ENCODE peak calls at places on chromosomes 3 and 15, in four cellular contexts. One of them, this sample, is unnamed.

GRCh38 chr3:107241217-107241616 is 136.0 kb upstream of the CCDC54 start:
- DNase-seq in heart right ventricle: peak; percentile 47
- DNase-seq in foreskin fibroblast: peak; percentile 36
- DNase-seq in IMR-90: no peak
- DNase-seq in this sample: peak; percentile 8

GRCh38 chr3:55885721-55886120 is 398.6 kb upstream of the WNT5A start:
- DNase-seq in foreskin fibroblast: peak; percentile 66
- DNase-seq in IMR-90: peak; percentile 82
- DNase-seq in heart right ventricle: no peak
- DNase-seq in this sample: peak; percentile 46

GRCh38 chr3:16516695-16517481 is 3.4 kb upstream of the RFTN1 start:
- DNase-seq in IMR-90: peak; percentile 74
- DNase-seq in foreskin fibroblast: peak; percentile 85
- DNase-seq in heart right ventricle: peak; percentile 55
- DNase-seq in this sample: peak; percentile 74

GRCh38 chr3:119206611-119207511 is 33.5 kb downstream of the UPK1B start:
- DNase-seq in foreskin fibroblast: no peak
- DNase-seq in heart right ventricle: no peak
- DNase-seq in IMR-90: no peak
- DNase-seq in this sample: no peak

GRCh38 chr3:118785415-118785814 is 249.2 kb downstream of the IGSF11 start:
- DNase-seq in IMR-90: no peak
- DNase-seq in heart right ventricle: no peak
- DNase-seq in foreskin fibroblast: no peak
- DNase-seq in this sample: no peak

GRCh38 chr15:75835990-75836952 is 7.0 kb upstream of the UBE2Q2 start:
- DNase-seq in heart right ventricle: no peak
- DNase-seq in foreskin fibroblast: no peak
- DNase-seq in IMR-90: no peak
- DNase-seq in this sample: no peak

GRCh38 chr3:111531446-111531845 is 10.6 kb upstream of the CD96 start:
- DNase-seq in heart right ventricle: no peak
- DNase-seq in foreskin fibroblast: peak; percentile 45
- DNase-seq in IMR-90: peak; percentile 73
- DNase-seq in this sample: peak; percentile 34

GRCh38 chr3:57877116-57877515 is 121.0 kb downstream of the SLMAP start:
- DNase-seq in heart right ventricle: no peak
- DNase-seq in foreskin fibroblast: peak; percentile 32
- DNase-seq in IMR-90: peak; percentile 89
- DNase-seq in this sample: no peak

GRCh38 chr3:54079729-54080128 is 42.6 kb upstream of the CACNA2D3 start:
- DNase-seq in IMR-90: no peak
- DNase-seq in foreskin fibroblast: no peak
- DNase-seq in heart right ventricle: no peak
- DNase-seq in this sample: no peak

GRCh38 chr3:127013196-127013595 is 30.3 kb downstream of the PLXNA1 start:
- DNase-seq in IMR-90: no peak
- DNase-seq in heart right ventricle: no peak
- DNase-seq in foreskin fibroblast: no peak
- DNase-seq in this sample: no peak

GRCh38 chr3:186854146-186854545 is 11.6 kb downstream of the ADIPOQ start:
- DNase-seq in heart right ventricle: no peak
- DNase-seq in foreskin fibroblast: no peak
- DNase-seq in IMR-90: no peak
- DNase-seq in this sample: no peak

GRCh38 chr15:73127302-73127936 is 75.2 kb downstream of the NEO1 start:
- DNase-seq in IMR-90: peak; percentile 30
- DNase-seq in heart right ventricle: peak; percentile 5
- DNase-seq in foreskin fibroblast: peak; percentile 48
- DNase-seq in this sample: peak; percentile 24

GRCh38 chr3:142596726-142597088 is 514 bp downstream of the PLS1 start:
- DNase-seq in heart right ventricle: no peak
- DNase-seq in IMR-90: no peak
- DNase-seq in foreskin fibroblast: no peak
- DNase-seq in this sample: no peak

GRCh38 chr3:128489860-128490649 is 2.9 kb downstream of the GATA2 start:
- DNase-seq in IMR-90: no peak
- DNase-seq in heart right ventricle: no peak
- DNase-seq in foreskin fibroblast: peak; percentile 62
- DNase-seq in this sample: no peak

GRCh38 chr15:42151012-42151615 is 5.3 kb downstream of the PLA2G4F start:
- DNase-seq in foreskin fibroblast: no peak
- DNase-seq in heart right ventricle: no peak
- DNase-seq in IMR-90: no peak
- DNase-seq in this sample: no peak

DNA sequence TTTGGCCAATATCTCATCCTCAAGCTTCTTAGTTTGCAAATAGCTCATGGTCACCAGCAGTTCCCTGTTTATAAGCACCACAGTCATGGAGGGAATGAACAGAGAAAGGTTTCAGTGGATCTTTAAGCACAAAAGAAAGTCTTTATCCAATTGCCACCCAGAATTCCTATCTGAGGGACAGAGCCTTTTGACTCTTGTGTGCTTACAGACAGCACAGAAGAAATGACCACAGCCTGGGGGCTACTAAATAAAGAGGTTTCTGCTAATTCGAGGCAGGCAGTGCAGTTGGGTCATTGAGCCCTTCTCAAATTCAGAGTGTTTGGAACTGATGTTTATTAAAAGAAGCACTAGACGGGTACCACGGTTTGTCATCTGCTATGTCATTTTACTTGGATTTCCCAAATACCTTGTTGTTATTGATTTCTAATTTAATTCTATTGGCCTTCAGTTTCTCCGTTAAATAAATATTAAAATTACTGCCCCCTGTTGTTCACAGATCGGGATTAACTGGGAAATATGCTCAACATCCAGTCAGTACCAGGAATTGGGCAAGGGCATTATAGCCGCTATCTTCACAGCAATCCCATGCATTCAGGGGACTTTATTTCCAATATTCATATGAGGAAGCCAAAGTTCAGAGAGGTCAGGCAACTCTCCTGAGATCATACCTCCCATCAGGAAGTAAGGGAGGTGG is 3.6 kb downstream of the PRICKLE2 start:
- DNase-seq in heart right ventricle: no peak
- DNase-seq in foreskin fibroblast: no peak
- DNase-seq in IMR-90: no peak
- DNase-seq in this sample: no peak
- TF ChIP-seq CTCF in heart right ventricle: no peak
- TF ChIP-seq CTCF in foreskin fibroblast: no peak
- TF ChIP-seq CTCF in IMR-90: peak; percentile 15
- TF ChIP-seq CTCF in this sample: no peak

GRCh38 chr15:34588046-34588674 is 4.7 kb upstream of the GOLGA8B start:
- DNase-seq in IMR-90: peak; percentile 80
- DNase-seq in foreskin fibroblast: peak; percentile 88
- DNase-seq in heart right ventricle: peak; percentile 47
- DNase-seq in this sample: peak; percentile 85
- H3K4me3 ChIP-seq in IMR-90: peak overlapping the region; percentile 32
- H3K4me3 ChIP-seq in foreskin fibroblast: peak overlapping the region; percentile 44
- H3K4me3 ChIP-seq in heart right ventricle: peak overlapping the region; percentile 4
- H3K4me3 ChIP-seq in this sample: peak overlapping the region; percentile 50

GRCh38 chr3:192629429-192629828 is 97.9 kb downstream of the FGF12 start:
- DNase-seq in heart right ventricle: no peak
- DNase-seq in foreskin fibroblast: no peak
- DNase-seq in IMR-90: no peak
- DNase-seq in this sample: no peak
- TF ChIP-seq CTCF in heart right ventricle: no peak
- TF ChIP-seq CTCF in foreskin fibroblast: no peak
- TF ChIP-seq CTCF in IMR-90: no peak
- TF ChIP-seq CTCF in this sample: no peak

GRCh38 chr15:40040770-40041169 is 1.8 kb upstream of the SRP14 start:
- DNase-seq in heart right ventricle: no peak
- DNase-seq in IMR-90: no peak
- DNase-seq in foreskin fibroblast: no peak
- DNase-seq in this sample: no peak

GRCh38 chr15:40038654-40039543 is at the start of gene SRP14:
- DNase-seq in foreskin fibroblast: peak; percentile 96
- DNase-seq in heart right ventricle: peak; percentile 96
- DNase-seq in IMR-90: peak; percentile 91
- DNase-seq in this sample: peak; percentile 91

GRCh38 chr15:40038267-40038653 is 721 bp downstream of the SRP14 start:
- DNase-seq in heart right ventricle: no peak
- DNase-seq in IMR-90: peak; percentile 56
- DNase-seq in foreskin fibroblast: peak; percentile 50
- DNase-seq in this sample: peak; percentile 24

GRCh38 chr15:40042791-40043320 is 3.9 kb upstream of the SRP14 start:
- DNase-seq in heart right ventricle: no peak
- DNase-seq in IMR-90: no peak
- DNase-seq in foreskin fibroblast: no peak
- DNase-seq in this sample: no peak

GRCh38 chr15:40040293-40040635 is 1.3 kb upstream of the SRP14 start:
- DNase-seq in IMR-90: no peak
- DNase-seq in foreskin fibroblast: no peak
- DNase-seq in heart right ventricle: no peak
- DNase-seq in this sample: no peak
- H3K4me3 ChIP-seq in IMR-90: no peak overlapping the region
- H3K4me3 ChIP-seq in foreskin fibroblast: peak overlapping the region; percentile 32
- H3K4me3 ChIP-seq in heart right ventricle: peak overlapping the region; percentile 65
- H3K4me3 ChIP-seq in this sample: no peak overlapping the region

DNA sequence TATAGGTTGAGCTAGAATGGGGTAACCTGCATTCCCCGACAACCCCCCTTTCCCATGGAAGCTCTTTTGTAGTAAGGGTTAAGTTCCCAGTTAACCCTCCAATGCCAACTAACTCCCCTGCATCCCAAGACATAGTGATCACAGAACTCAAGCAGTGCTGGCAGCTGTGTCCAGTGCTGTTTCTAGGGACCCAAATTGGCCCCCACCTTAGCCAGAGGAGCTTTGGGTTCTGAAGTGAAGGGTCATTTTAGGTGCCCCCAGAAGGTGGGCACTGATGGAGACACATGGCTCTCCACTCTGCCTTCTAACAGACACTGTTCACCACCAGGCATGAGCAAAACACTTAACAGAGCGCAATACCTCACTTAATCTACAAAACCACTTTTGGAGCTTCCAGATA is 7.1 kb downstream of the FBXL22 start:
- DNase-seq in IMR-90: no peak
- DNase-seq in heart right ventricle: no peak
- DNase-seq in foreskin fibroblast: no peak
- DNase-seq in this sample: no peak
- TF ChIP-seq CTCF in IMR-90: no peak
- TF ChIP-seq CTCF in heart right ventricle: no peak
- TF ChIP-seq CTCF in foreskin fibroblast: no peak
- TF ChIP-seq CTCF in this sample: no peak

GRCh38 chr3:122184591-122184929 is 1.1 kb downstream of the CASR start:
- DNase-seq in foreskin fibroblast: no peak
- DNase-seq in IMR-90: no peak
- DNase-seq in heart right ventricle: no peak
- DNase-seq in this sample: no peak
- H3K4me3 ChIP-seq in foreskin fibroblast: no peak overlapping the region
- H3K4me3 ChIP-seq in IMR-90: no peak overlapping the region
- H3K4me3 ChIP-seq in heart right ventricle: peak overlapping the region; percentile 12
- H3K4me3 ChIP-seq in this sample: no peak overlapping the region

DNA sequence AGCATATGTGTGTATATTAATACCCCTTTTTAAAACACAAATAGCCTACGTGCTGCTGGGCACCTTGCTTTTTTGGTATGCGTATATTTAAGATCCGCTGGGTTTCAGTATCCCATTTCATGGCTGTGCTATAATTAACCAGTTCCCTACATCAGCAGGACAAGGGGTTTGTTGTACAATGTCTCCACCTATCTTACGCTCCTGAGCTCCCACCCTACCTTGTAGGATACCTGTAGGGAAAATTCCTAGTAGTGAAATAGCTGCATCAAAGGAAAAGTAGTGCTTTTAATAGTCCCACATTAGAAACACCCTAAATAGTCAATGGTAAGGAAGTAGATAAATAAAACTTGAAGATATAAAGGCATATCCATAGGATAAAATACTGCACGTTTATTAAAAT is 1.4 kb downstream of the MAP6D1 start:
- DNase-seq in foreskin fibroblast: no peak
- DNase-seq in IMR-90: no peak
- DNase-seq in heart right ventricle: no peak
- DNase-seq in this sample: no peak
- TF ChIP-seq CTCF in foreskin fibroblast: no peak
- TF ChIP-seq CTCF in IMR-90: no peak
- TF ChIP-seq CTCF in heart right ventricle: no peak
- TF ChIP-seq CTCF in this sample: no peak

GRCh38 chr3:25870452-25870851 is 80.6 kb downstream of the OXSM start:
- DNase-seq in IMR-90: peak; percentile 34
- DNase-seq in heart right ventricle: no peak
- DNase-seq in foreskin fibroblast: peak; percentile 9
- DNase-seq in this sample: peak; percentile 6

DNA sequence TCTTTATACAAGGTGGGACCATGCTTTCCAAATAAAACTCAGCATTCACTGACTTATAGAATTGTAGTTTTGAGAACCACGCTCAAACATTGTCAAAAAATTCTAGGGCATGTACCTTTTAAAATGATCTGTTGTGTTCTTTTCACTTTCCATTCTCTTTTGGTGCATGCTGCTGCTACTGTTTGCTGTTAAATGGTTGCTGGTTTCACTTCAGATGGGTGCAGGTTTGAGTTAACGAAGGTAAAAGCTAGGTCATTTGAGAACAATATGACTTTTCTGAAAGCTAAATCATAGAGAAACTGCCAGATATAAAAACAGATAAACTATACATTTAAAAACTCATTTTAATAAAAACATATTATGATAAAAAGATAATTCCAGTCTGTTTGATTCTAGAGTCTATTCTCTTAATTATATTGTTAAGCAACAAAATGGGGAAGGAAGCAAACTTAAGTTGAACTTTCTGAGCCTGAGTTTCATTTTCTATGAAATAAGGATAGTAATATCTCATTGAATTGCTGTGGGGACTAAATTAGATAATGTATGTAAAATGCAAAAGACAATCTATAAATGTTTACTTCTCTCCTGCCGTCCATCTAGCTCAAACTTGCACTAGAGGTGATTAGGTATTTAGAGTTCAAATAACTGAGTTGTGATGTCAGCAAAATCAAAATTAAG is 82.4 kb downstream of the OXSM start:
- DNase-seq in IMR-90: no peak
- DNase-seq in heart right ventricle: no peak
- DNase-seq in foreskin fibroblast: no peak
- DNase-seq in this sample: no peak
- H3K4me3 ChIP-seq in IMR-90: no peak overlapping the region
- H3K4me3 ChIP-seq in heart right ventricle: no peak overlapping the region
- H3K4me3 ChIP-seq in foreskin fibroblast: no peak overlapping the region
- H3K4me3 ChIP-seq in this sample: no peak overlapping the region

GRCh38 chr3:99638244-99638948 is at the start of gene COL8A1:
- DNase-seq in foreskin fibroblast: peak; percentile 89
- DNase-seq in heart right ventricle: peak; percentile 62
- DNase-seq in IMR-90: peak; percentile 77
- DNase-seq in this sample: peak; percentile 90
- TF ChIP-seq CTCF in foreskin fibroblast: no peak
- TF ChIP-seq CTCF in heart right ventricle: no peak
- TF ChIP-seq CTCF in IMR-90: no peak
- TF ChIP-seq CTCF in this sample: no peak

This sample was measured in AG10803.